ENCODE peak calls at places on chromosomes 2 and 18, in seven cellular contexts. W is A549, D is body of pancreas, H is stomach, P is suprapubic skin, B is testis, V is transverse colon. Z is an unnamed sample. For H3K4me1, the result is how much of the 10 kb centered on the place peaks cover.

GRCh38 chr18:50944245-50944917 is 23.5 kb upstream of the ELAC1 start:
- DNase-seq in P (no peak), V (no peak), B (no peak), H (no peak), D (no peak), W (no peak), Z (no peak)

GRCh38 chr2:30029804-30030203 is 108.4 kb upstream of the ALK start:
- DNase-seq in V (no peak), W (no peak), D (no peak), P (no peak), H (no peak), B (no peak), Z (no peak)

GRCh38 chr2:187434342-187434785 is 13.7 kb downstream of the CALCRL start:
- DNase-seq in D (no peak), B (no peak), H (no peak), P (no peak), V (no peak), W (no peak), Z (no peak)

GRCh38 chr2:118893100-118893499 is 45.7 kb upstream of the EN1 start:
- DNase-seq in P (no peak), V (no peak), W (no peak), B (no peak), D (no peak), H (peak), Z (no peak)

GRCh38 chr2:232214053-232214452 is 164.5 kb upstream of the ALPP start:
- DNase-seq in D (no peak), W (no peak), P (no peak), B (no peak), H (no peak), V (no peak), Z (no peak)

GRCh38 chr18:66317243-66318090 is 286.4 kb downstream of the CDH19 start:
- DNase-seq in W (no peak), P (no peak), V (no peak), D (no peak), H (no peak), B (no peak), Z (no peak)

GRCh38 chr18:36808681-36809080 is 20.1 kb downstream of the TPGS2 start:
- DNase-seq in P (no peak), B (no peak), W (no peak), V (no peak), H (no peak), D (no peak), Z (no peak)

GRCh38 chr18:37084912-37085311 is 256.0 kb downstream of the KIAA1328 start:
- DNase-seq in P (no peak), D (no peak), W (no peak), H (no peak), V (no peak), B (no peak), Z (no peak)

GRCh38 chr2:155393406-155393805 is 694.9 kb downstream of the KCNJ3 start:
- DNase-seq in B (no peak), D (no peak), H (no peak), W (no peak), V (no peak), P (no peak), Z (no peak)

GRCh38 chr2:42984617-42985016 is 192.2 kb upstream of the HAAO start:
- DNase-seq in V (no peak), H (no peak), P (no peak), B (no peak), D (no peak), W (no peak), Z (no peak)

GRCh38 chr18:50853863-50854271 is 25.1 kb upstream of the ME2 start:
- DNase-seq in D (no peak), V (peak), P (no peak), W (peak), B (peak), H (peak), Z (no peak)

GRCh38 chr2:36035137-36035536 is 320.4 kb upstream of the CRIM1 start:
- DNase-seq in D (no peak), B (no peak), H (no peak), P (no peak), W (no peak), V (no peak), Z (no peak)

GRCh38 chr2:134763164-134763710 is 44.4 kb upstream of the TMEM163 start:
- DNase-seq in P (no peak), V (no peak), H (no peak), D (no peak), B (no peak), W (no peak), Z (no peak)

GRCh38 chr2:120350125-120350524 is 4.2 kb downstream of the INHBB start:
- DNase-seq in H (no peak), D (no peak), V (no peak), W (no peak), P (no peak), B (no peak), Z (no peak)
- H3K4me3 ChIP-seq in H (no peak), D (no peak), V (no peak), W (no peak), P (no peak), B (no peak), Z (no peak)

GRCh38 chr2:219570924-219571310 is 422 bp downstream of the OBSL1 start:
- DNase-seq in B (no peak), H (no peak), D (no peak), P (no peak), W (no peak), V (no peak), Z (peak)
- TF ChIP-seq POLR2A in B (no peak), H (no peak), D (no peak), P (no peak), W (no peak), V (no peak), Z (no peak)

GRCh38 chr2:194103941-194104655 is 1552.9 kb upstream of the SLC39A10 start:
- DNase-seq in W (no peak), B (no peak), D (no peak), P (no peak), H (no peak), V (no peak), Z (no peak)

GRCh38 chr2:194100201-194100600 is 1556.8 kb upstream of the SLC39A10 start:
- DNase-seq in D (no peak), B (no peak), P (no peak), H (no peak), V (no peak), W (no peak), Z (no peak)

GRCh38 chr2:194105358-194105757 is 1551.7 kb upstream of the SLC39A10 start:
- DNase-seq in V (no peak), B (no peak), H (no peak), D (no peak), P (no peak), W (no peak), Z (no peak)

DNA sequence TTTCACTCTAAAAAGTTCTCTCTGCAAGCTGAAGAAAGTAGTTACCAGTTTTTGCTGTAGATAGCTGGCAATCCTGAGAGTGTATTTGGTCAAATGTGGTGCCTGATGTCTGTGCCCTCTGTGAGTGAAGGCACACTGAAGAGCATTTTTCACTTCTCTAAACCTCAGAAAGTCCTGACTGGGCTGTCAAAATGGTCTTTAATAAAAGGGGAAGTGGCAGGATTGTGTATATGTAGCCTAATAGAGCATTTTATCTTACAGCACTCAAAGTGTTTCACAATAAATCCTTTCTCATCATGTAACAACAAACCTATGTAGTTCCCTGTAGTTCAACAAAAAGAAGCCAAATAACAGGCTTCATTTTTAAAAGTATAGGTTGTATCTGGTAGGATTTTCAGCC is 1552.3 kb upstream of the SLC39A10 start:
- DNase-seq in V (no peak), W (no peak), H (no peak), B (no peak), P (no peak), D (no peak), Z (no peak)
- H3K4me1 ChIP-seq in V (under half), W (under half), H (under half), B (under half), P (under half), D (under half), Z (under half)

DNA sequence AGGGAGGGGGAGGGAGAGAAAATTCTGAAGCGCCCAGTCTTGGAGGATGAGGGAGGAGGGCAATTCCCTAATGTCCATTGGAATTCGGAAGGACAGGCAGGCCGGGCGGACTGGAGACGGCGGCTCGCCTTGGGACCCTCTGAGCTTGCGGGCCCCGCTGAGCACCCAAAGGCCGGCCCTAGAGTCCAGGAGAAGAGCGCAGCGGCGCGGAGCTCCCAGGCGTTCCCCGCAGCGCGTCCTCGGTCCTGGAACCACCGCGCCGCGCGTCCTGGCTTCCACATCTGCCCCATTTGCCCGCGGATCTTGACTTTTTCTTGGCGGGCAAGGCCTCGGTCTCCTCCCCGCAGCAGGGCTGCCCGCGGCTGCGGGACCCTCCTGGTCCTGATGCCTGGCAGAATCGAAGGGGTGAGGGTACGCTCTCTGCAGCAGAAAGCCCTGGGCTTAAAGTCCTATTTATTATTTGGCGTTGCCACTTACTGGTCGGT is 675 bp upstream of the MLPH start:
- DNase-seq in P (peak), H (no peak), D (no peak), V (no peak), W (no peak), B (no peak), Z (no peak)
- H3K4me3 ChIP-seq in P (peak), H (peak), D (peak), V (peak), W (peak), B (peak), Z (peak)

GRCh38 chr2:70305531-70305930 is 3.7 kb upstream of the FAM136A start:
- DNase-seq in H (no peak), V (no peak), W (no peak), P (no peak), B (no peak), D (no peak), Z (no peak)

GRCh38 chr2:70303186-70303585 is 1.3 kb upstream of the FAM136A start:
- DNase-seq in W (no peak), H (no peak), P (no peak), V (no peak), D (no peak), B (no peak), Z (no peak)

GRCh38 chr2:70304501-70304900 is 2.6 kb upstream of the FAM136A start:
- DNase-seq in P (no peak), V (no peak), W (no peak), D (no peak), H (no peak), B (no peak), Z (no peak)

GRCh38 chr2:70300771-70301343 is 1.0 kb downstream of the FAM136A start:
- DNase-seq in D (no peak), H (no peak), W (no peak), P (no peak), V (no peak), B (no peak), Z (no peak)

DNA sequence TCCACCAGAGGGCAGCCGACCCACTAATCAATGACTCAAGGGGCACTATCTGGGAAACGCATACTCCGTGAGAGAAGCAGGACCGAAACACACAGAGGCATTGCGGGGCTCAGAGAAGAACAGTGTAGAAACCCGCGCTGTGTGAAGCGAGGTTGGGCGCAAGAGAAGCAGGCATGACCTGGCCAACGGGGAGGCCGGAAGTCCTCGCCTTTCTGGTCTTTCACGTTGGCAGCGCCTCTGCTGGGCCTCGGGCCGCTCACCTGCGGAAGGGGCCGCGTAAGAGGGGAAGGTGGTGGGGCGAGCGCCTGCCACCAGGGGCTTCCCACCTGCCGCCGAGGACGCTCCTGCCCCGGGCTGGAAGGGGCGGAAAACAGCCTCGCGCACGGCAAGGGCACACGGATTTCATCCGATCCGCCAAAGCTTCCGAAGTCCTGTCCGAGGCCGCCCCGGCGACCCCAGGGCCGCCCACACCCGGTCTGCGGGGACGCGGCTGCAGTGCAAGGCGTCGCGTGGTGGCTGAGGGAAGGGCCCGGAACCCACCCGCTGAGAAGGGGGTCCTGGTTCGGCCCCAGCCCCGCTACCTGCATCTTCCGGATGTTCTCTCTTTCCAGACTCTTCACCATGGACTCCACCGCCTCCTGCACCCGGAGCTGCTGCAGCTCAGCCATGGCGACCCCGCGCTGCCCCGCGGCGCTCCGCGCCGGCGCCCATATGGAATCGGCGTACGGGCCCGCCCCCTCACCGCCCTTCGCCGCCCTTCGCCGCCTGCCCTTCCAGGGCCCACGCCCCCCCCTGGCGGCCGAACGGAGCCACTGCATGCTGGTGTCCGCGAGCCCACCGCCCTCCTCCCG is at the start of gene FAM136A:
- DNase-seq in V (peak), B (peak), D (peak), P (peak), W (peak), H (peak), Z (peak)
- TF ChIP-seq POLR2A in V (peak), B (no peak), D (peak), P (no peak), W (peak), H (no peak), Z (no peak)

GRCh38 chr2:176613358-176614032 is 344.3 kb downstream of the MTX2 start:
- DNase-seq in H (no peak), P (no peak), B (peak), W (no peak), V (no peak), D (no peak), Z (no peak)
- H3K4me1 ChIP-seq in H (under half), P (under half), B (under half), W (under half), V (under half), D (under half), Z (under half)

GRCh38 chr2:75041226-75041625 is 82.8 kb downstream of the POLE4 start:
- DNase-seq in V (no peak), P (no peak), W (no peak), H (no peak), B (no peak), D (no peak), Z (no peak)

GRCh38 chr2:75047189-75047812 is 88.9 kb downstream of the POLE4 start:
- DNase-seq in D (no peak), H (no peak), W (peak), V (no peak), P (no peak), B (no peak), Z (no peak)

GRCh38 chr2:75042823-75043222 is 84.4 kb downstream of the POLE4 start:
- DNase-seq in B (no peak), V (no peak), H (no peak), W (no peak), P (no peak), D (no peak), Z (no peak)

GRCh38 chr2:75044291-75044690 is 85.8 kb downstream of the POLE4 start:
- DNase-seq in B (no peak), H (no peak), D (no peak), V (no peak), W (no peak), P (no peak), Z (no peak)

DNA sequence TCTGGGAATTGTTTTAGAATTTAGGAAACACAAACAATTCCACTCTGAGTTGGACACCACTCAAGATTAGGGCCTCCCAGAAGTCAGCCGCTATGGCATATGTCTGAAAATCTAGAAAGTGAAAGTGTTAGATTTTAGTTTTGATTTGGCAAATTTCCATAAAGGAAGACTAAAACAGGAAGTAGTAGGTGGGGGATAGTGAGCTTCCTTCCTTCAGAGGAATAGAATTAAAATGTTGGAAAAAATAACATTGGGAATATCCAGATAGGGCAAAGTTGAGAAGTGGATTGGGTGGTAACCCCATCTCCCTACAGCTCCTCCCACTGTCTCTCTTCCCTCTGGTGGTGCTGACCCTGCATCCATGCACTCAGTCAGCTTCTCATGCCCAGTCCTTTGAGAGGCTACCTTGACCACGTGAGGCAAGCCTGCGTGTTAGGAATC is 83.4 kb downstream of the POLE4 start:
- DNase-seq in V (no peak), B (no peak), H (no peak), D (no peak), W (no peak), P (no peak), Z (no peak)
- H3K4me3 ChIP-seq in V (no peak), B (no peak), H (no peak), D (no peak), W (no peak), P (no peak), Z (no peak)

GRCh38 chr2:85695121-85695520 is 963 bp downstream of the GNLY start:
- DNase-seq in V (no peak), H (no peak), B (no peak), D (no peak), P (no peak), W (no peak), Z (no peak)

GRCh38 chr2:85692039-85692645 is 2.0 kb upstream of the GNLY start:
- DNase-seq in W (no peak), V (no peak), H (no peak), P (no peak), B (no peak), D (no peak), Z (no peak)

GRCh38 chr2:85695691-85696668 is 1.8 kb downstream of the GNLY start:
- DNase-seq in H (no peak), W (no peak), D (no peak), B (no peak), V (no peak), P (no peak), Z (no peak)

GRCh38 chr2:85697096-85697495 is 2.9 kb downstream of the GNLY start:
- DNase-seq in W (no peak), B (no peak), P (no peak), D (no peak), V (no peak), H (no peak), Z (no peak)

DNA sequence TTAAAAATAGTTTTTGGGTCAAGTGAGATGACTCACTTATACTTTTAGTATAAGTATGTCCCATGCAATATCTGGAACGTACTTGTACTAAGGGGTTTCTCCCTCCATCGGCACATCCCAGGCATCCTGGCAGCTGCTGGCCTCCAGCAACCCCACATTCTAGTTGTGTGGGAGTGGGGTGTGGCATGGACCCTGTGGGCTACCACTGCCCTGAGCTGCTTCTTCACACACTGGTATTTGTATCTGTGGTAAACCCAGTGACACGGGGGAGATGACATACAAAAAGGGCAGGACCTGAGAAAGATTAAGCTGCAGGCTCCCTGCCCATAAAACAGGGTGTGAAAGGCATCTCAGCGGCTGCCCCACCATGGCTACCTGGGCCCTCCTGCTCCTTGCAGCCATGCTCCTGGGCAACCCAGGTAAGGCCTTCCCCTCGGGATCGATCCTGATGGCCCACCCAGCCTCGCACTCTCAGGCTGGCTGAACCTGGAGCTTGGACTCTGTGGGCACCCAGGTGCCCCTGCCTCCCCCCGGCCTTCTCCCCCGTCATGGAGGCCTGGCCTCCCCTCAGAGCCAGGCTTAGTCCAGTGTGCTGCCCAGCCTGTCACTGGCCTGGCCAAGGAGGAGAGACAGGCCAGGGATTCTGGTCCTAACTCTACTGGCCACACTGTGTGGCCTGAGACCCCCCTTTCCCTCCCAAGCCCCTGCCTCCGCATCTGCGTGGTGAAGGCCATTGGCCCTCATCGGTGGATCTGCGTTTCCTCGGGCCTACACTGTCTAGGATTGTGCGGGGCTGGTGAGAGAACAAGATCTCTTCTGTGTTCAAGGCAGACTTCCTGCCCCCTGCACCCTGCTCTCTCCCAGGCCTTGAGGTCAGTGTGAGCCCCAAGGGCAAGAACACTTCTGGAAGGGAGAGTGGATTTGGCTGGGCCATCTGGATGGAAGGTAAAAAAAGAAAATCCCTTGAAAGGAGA is at the start of gene GNLY:
- DNase-seq in B (no peak), H (no peak), V (no peak), P (no peak), W (no peak), D (no peak), Z (no peak)
- TF ChIP-seq POLR2A in B (no peak), H (no peak), V (no peak), P (no peak), W (no peak), D (no peak), Z (no peak)

GRCh38 chr2:54605836-54606235 is 117.6 kb upstream of the EML6 start:
- DNase-seq in D (no peak), P (no peak), H (no peak), V (no peak), B (no peak), W (no peak), Z (no peak)

GRCh38 chr2:54603796-54604195 is 119.7 kb upstream of the EML6 start:
- DNase-seq in B (no peak), P (no peak), D (no peak), V (no peak), H (no peak), W (no peak), Z (no peak)

GRCh38 chr2:54608224-54608623 is 115.2 kb upstream of the EML6 start:
- DNase-seq in D (no peak), W (no peak), V (no peak), B (no peak), P (no peak), H (no peak), Z (no peak)

GRCh38 chr2:54604771-54605350 is 118.6 kb upstream of the EML6 start:
- DNase-seq in P (no peak), V (no peak), B (no peak), W (no peak), H (no peak), D (no peak), Z (no peak)

GRCh38 chr2:54606393-54606973 is 117.0 kb upstream of the EML6 start:
- DNase-seq in D (no peak), V (no peak), H (no peak), W (no peak), P (no peak), B (no peak), Z (no peak)
- H3K4me1 ChIP-seq in D (under half), V (under half), H (half or more), W (half or more), P (half or more), B (half or more), Z (under half)

GRCh38 chr2:217653240-217653639 is 349.6 kb downstream of the TNS1 start:
- DNase-seq in P (peak), B (peak), H (no peak), W (peak), V (peak), D (peak), Z (peak)
- H3K4me3 ChIP-seq in P (no peak), B (no peak), H (no peak), W (no peak), V (no peak), D (no peak), Z (no peak)

Z was measured in ovary.